ENCODE peak calls at places on chromosomes 7 and 10, in ten cellular contexts. Q is GM23338, R is MM.1S, O is fibroblast of lung, V is neural progenitor cell, D is H9, S is HCT116, T is hepatocyte, J is OCI-LY7, X is astrocyte. M is an unnamed sample.
A peak's percentile ranks its signal among the peaks of the same experiment; 100 is the strongest.

GRCh38 chr7:16847381-16847860 is 34.4 kb downstream of the AGR3 start:
- DNase-seq in O (no peak), Q (no peak), X (peak; percentile 64), V (no peak), J (no peak), T (peak; percentile 79), S (no peak), D (no peak), R (no peak), M (no peak)

GRCh38 chr7:70178787-70179186 is 580.5 kb downstream of the AUTS2 start:
- DNase-seq in D (no peak), V (no peak), T (peak; percentile 37), J (no peak), S (no peak), R (no peak), O (no peak), Q (no peak), X (peak; percentile 65), M (no peak)

GRCh38 chr7:111199643-111200042 is 108.7 kb downstream of the LRRN3 start:
- DNase-seq in V (no peak), D (no peak), S (no peak), Q (no peak), X (peak; percentile 18), J (no peak), R (no peak), O (peak; percentile 18), T (no peak), M (no peak)

GRCh38 chr10:127774771-127775559 is 38.0 kb downstream of the FOXI2 start:
- DNase-seq in D (no peak), J (no peak), X (no peak), T (no peak), R (peak; percentile 86), V (peak; percentile 39), O (no peak), S (no peak), Q (no peak), M (peak; percentile 13)

GRCh38 chr7:17274551-17275245 is 23.8 kb upstream of the AHR start:
- DNase-seq in Q (no peak), S (no peak), D (no peak), R (no peak), X (peak; percentile 87), J (no peak), T (no peak), O (peak; percentile 35), V (no peak), M (peak; percentile 79)

GRCh38 chr7:87220734-87221215 is 1.2 kb upstream of the TMEM243 start:
- DNase-seq in X (no peak), D (no peak), T (peak; percentile 53), Q (peak; percentile 30), R (peak; percentile 30), V (peak; percentile 57), O (peak; percentile 12), S (no peak), J (no peak), M (no peak)

GRCh38 chr7:29421010-29421956 is 142.4 kb upstream of the PRR15 start:
- DNase-seq in X (no peak), J (no peak), O (no peak), S (no peak), R (peak; percentile 78), D (no peak), Q (no peak), T (no peak), V (no peak), M (no peak)

GRCh38 chr10:47376522-47377220 is 7.4 kb downstream of the ZNF488 start:
- DNase-seq in Q (no peak), J (no peak), V (no peak), D (peak; percentile 8), S (no peak), X (no peak), O (no peak), R (no peak), T (no peak), M (no peak)

GRCh38 chr10:4835494-4835918 is 9.5 kb downstream of the AKR1E2 start:
- DNase-seq in S (no peak), D (no peak), V (no peak), T (no peak), J (no peak), X (no peak), Q (no peak), O (no peak), R (no peak), M (no peak)

GRCh38 chr7:820341-820740 is 11.9 kb upstream of the SUN1 start:
- DNase-seq in S (no peak), V (no peak), X (no peak), D (no peak), O (no peak), Q (no peak), R (no peak), T (no peak), J (no peak), M (no peak)

GRCh38 chr10:129864601-129865126 is 99.4 kb downstream of the EBF3 start:
- DNase-seq in R (no peak), X (no peak), Q (no peak), T (no peak), V (no peak), D (no peak), J (no peak), O (no peak), S (no peak), M (no peak)

GRCh38 chr7:138352570-138353461 is 107.2 kb upstream of the TRIM24 start:
- DNase-seq in O (no peak), Q (no peak), V (no peak), R (no peak), S (no peak), X (no peak), T (peak; percentile 18), J (no peak), D (peak; percentile 34), M (no peak)

GRCh38 chr7:2022021-2022409 is 210.7 kb downstream of the MAD1L1 start:
- DNase-seq in Q (no peak), R (no peak), T (no peak), S (no peak), J (no peak), X (no peak), D (no peak), O (no peak), V (no peak), M (no peak)

GRCh38 chr10:88826390-88826789 is 23.9 kb downstream of the LIPM start:
- DNase-seq in X (no peak), S (no peak), R (no peak), T (no peak), Q (no peak), O (no peak), V (no peak), D (no peak), J (no peak), M (no peak)

GRCh38 chr7:28964056-28964455 is 5.9 kb upstream of the TRIL start:
- DNase-seq in T (no peak), O (no peak), S (no peak), V (no peak), D (no peak), Q (no peak), X (no peak), J (no peak), R (no peak), M (no peak)

GRCh38 chr7:120966961-120967360 is 16.4 kb downstream of the ING3 start:
- DNase-seq in D (no peak), V (peak; percentile 42), O (no peak), Q (no peak), J (no peak), X (no peak), T (no peak), S (no peak), R (no peak), M (no peak)

DNA sequence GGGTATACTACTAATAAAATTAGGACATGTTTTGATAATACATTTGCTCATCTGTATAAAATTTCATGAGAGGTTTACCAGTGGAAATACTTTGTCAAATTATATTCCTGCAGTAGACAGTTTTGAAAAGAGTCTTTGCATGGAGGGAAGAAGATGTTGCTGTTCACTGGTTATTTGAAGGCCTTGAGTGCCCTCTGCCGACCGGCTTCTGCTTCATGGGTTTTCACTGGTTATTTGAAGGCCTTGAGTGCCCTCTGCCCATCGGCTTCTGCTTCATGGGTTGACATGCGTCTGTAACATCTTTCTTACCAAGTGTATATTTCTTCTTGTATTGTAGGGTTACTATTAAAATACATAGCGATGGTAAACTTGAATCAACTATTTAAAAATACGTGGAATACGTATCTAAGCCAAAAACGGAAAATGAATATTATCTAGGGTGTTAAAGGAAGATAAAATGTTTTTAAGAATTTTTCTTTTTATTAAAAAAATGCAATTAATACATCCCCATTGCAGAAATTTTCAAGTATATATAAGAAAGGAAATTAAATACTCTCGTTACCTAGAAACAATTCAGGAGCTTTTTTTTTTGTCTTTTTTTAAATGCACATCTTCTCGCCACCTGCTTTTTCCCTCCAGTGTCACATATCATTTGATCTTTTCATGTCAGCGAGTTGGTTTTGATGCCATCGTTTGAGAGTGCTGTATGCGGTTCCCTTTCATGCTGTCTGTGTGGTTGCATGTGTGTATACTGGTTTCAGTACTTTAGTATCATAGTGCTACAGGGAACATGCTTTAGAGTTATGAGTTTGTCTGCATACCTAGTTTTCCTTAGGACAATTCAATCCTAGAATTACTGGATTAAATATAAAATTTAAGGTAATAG is 73.4 kb downstream of the SHH start:
- DNase-seq in O (peak; percentile 83), S (peak; percentile 16), Q (peak; percentile 53), V (peak; percentile 68), R (peak; percentile 75), T (peak; percentile 78), D (peak; percentile 57), X (peak; percentile 57), J (peak; percentile 84), M (peak; percentile 75)
- TF ChIP-seq CTCF in O (peak; percentile 48), S (peak; percentile 56), Q (peak; percentile 46), V (peak; percentile 62), R (peak; percentile 77), T (peak; percentile 76), D (peak; percentile 66), X (peak; percentile 66), J (peak; percentile 96), M (peak; percentile 58)

GRCh38 chr7:113292105-113292504 is 173.8 kb upstream of the SMIM30 start:
- DNase-seq in O (no peak), S (no peak), R (no peak), X (no peak), V (no peak), J (no peak), T (no peak), Q (no peak), D (no peak), M (no peak)
- H2AFZ ChIP-seq in O (no peak overlapping the region), S (no peak overlapping the region), R (no peak overlapping the region), X (no peak overlapping the region), V (no peak overlapping the region), J (no peak overlapping the region), T (no peak overlapping the region), Q (no peak overlapping the region), D (no peak overlapping the region), M (no peak overlapping the region)

DNA sequence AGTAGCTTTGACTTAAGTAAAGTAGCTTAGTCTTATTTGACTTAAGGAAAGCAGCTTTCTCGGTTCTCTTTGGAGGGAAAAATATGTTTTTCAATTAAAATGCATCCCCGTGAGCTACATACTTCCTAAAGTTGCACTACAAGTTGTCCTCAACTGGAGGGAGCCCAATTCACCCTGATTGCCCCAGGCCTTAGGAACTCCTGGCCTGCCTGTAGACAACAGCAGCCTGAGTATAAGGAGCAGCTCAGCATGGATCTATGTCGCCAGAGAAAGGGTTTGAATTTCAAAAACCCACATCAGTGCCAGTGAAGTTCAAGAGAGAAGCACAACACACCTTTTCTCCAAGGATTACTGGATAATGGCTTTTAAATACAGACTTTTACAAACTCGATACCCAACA is 772.0 kb downstream of the TNS3 start:
- DNase-seq in S (no peak), X (no peak), V (no peak), R (no peak), D (no peak), Q (no peak), O (no peak), J (no peak), T (no peak), M (no peak)
- TF ChIP-seq CTCF in S (no peak), X (no peak), V (no peak), R (no peak), D (no peak), Q (no peak), O (no peak), J (no peak), T (no peak), M (no peak)

GRCh38 chr7:117581424-117581823 is 101.6 kb downstream of the CFTR start:
- DNase-seq in T (no peak), Q (no peak), S (no peak), R (no peak), V (no peak), O (no peak), X (no peak), D (no peak), J (no peak), M (no peak)
- H2AFZ ChIP-seq in T (no peak overlapping the region), Q (no peak overlapping the region), S (no peak overlapping the region), R (no peak overlapping the region), V (no peak overlapping the region), O (no peak overlapping the region), X (no peak overlapping the region), D (no peak overlapping the region), J (no peak overlapping the region), M (no peak overlapping the region)

M was measured in endothelial cell of umbilical vein.